ENCODE peak calls at places on chromosomes 2 and 18, in six cellular contexts. J is adrenal gland; C is lung; E is effector memory CD4-positive, alpha-beta T cell; I is mammary epithelial cell; L is A549. W is an unnamed sample. For H3K4me1, the result is how much of the 10 kb centered on the place peaks cover.

GRCh38 chr2:10765461-10765860 is 44.0 kb downstream of the ATP6V1C2 start:
- DNase-seq in L (no peak), I (no peak), E (no peak), C (no peak), J (no peak), W (no peak)

GRCh38 chr2:118371500-118371899 is 283.2 kb downstream of the INSIG2 start:
- DNase-seq in L (peak), J (no peak), E (no peak), C (no peak), I (peak), W (peak)

GRCh38 chr18:48766025-48766424 is 184.7 kb downstream of the SMAD7 start:
- DNase-seq in L (no peak), J (no peak), I (no peak), E (no peak), C (no peak), W (no peak)

GRCh38 chr2:49798570-49798969 is 644.3 kb upstream of the FSHR start:
- DNase-seq in E (no peak), J (no peak), I (no peak), C (no peak), L (no peak), W (no peak)

GRCh38 chr2:202566286-202566685 is 68.5 kb upstream of the FAM117B start:
- DNase-seq in J (no peak), E (no peak), I (peak), C (no peak), L (no peak), W (no peak)

GRCh38 chr2:205665791-205666190 is 16.5 kb upstream of the NRP2 start:
- DNase-seq in I (no peak), L (no peak), E (no peak), J (no peak), C (no peak), W (no peak)

GRCh38 chr18:56086176-56086575 is 498.2 kb upstream of the TCF4 start:
- DNase-seq in J (no peak), L (no peak), C (no peak), I (no peak), E (no peak), W (no peak)

GRCh38 chr2:178449700-178450573 is 1.0 kb downstream of the PRKRA start:
- DNase-seq in I (peak), J (no peak), L (no peak), C (no peak), E (no peak), W (no peak)

GRCh38 chr2:68784191-68784590 is 49.6 kb downstream of the ARHGAP25 start:
- DNase-seq in L (no peak), I (no peak), J (no peak), E (no peak), C (no peak), W (no peak)

GRCh38 chr18:54787616-54788015 is 40.7 kb upstream of the RAB27B start:
- DNase-seq in J (no peak), C (no peak), L (no peak), I (no peak), E (no peak), W (no peak)

GRCh38 chr2:234957533-234958135 is 5.8 kb downstream of the SH3BP4 start:
- DNase-seq in J (no peak), E (no peak), I (peak), L (no peak), C (no peak), W (no peak)

GRCh38 chr2:234955971-234956509 is 4.2 kb downstream of the SH3BP4 start:
- DNase-seq in C (no peak), J (peak), L (no peak), I (no peak), E (no peak), W (no peak)

GRCh38 chr2:234953116-234954031 is 1.6 kb downstream of the SH3BP4 start:
- DNase-seq in C (no peak), I (no peak), J (no peak), L (no peak), E (no peak), W (no peak)

GRCh38 chr2:234954551-234954992 is 2.8 kb downstream of the SH3BP4 start:
- DNase-seq in C (no peak), J (no peak), E (no peak), I (no peak), L (no peak), W (no peak)

GRCh38 chr2:234955091-234955511 is 3.3 kb downstream of the SH3BP4 start:
- DNase-seq in I (no peak), C (no peak), E (no peak), J (no peak), L (no peak), W (no peak)
- H3K4me3 ChIP-seq in I (no peak), C (no peak), E (no peak), J (no peak), L (no peak), W (no peak)

GRCh38 chr18:63970803-63971191 is 916 bp downstream of the SERPINB8 start:
- DNase-seq in C (peak), I (peak), J (peak), L (no peak), E (no peak), W (no peak)

GRCh38 chr18:63977040-63977439 is 7.2 kb downstream of the SERPINB8 start:
- DNase-seq in J (no peak), E (no peak), L (no peak), I (no peak), C (no peak), W (no peak)

GRCh38 chr18:63971320-63972071 is 1.6 kb downstream of the SERPINB8 start:
- DNase-seq in L (no peak), J (no peak), I (no peak), C (no peak), E (no peak), W (no peak)

GRCh38 chr18:63975632-63976031 is 5.8 kb downstream of the SERPINB8 start:
- DNase-seq in C (no peak), E (no peak), J (no peak), L (no peak), I (no peak), W (no peak)

DNA sequence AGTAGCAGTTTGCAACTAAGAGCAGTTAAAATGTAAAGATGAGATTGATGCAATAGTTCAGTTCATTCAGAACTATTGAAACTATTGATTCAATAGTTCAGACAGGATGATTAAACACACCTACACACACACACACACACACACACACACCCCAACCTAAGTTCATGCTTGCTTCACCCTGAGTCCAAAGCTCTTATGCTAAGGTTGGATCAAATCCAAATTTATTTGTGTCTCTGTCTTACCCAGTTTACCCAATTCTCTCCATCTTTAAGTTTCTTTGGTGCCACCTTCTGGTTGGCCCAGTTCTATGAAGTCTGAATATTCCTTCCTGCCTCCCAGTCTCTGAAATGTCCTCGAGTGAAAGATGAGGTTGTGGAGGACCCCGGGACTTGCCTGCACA is 5.1 kb downstream of the SERPINB8 start:
- DNase-seq in I (peak), C (no peak), L (peak), J (no peak), E (no peak), W (no peak)
- H3K4me1 ChIP-seq in I (under half), C (under half), L (under half), J (under half), E (under half), W (under half)

GRCh38 chr18:80029690-80030089 is 4.5 kb upstream of the RBFA start:
- DNase-seq in I (no peak), E (no peak), C (no peak), L (no peak), J (no peak), W (no peak)

GRCh38 chr18:80034068-80034851 is at the start of gene RBFA:
- DNase-seq in J (peak), E (peak), I (peak), L (peak), C (peak), W (peak)

GRCh38 chr18:80034852-80035406 is 695 bp downstream of the RBFA start:
- DNase-seq in J (no peak), E (no peak), L (no peak), I (peak), C (no peak), W (no peak)

GRCh38 chr18:80035997-80036396 is 1.8 kb downstream of the RBFA start:
- DNase-seq in L (no peak), C (no peak), J (no peak), E (no peak), I (no peak), W (no peak)

GRCh38 chr18:80033181-80034067 is 810 bp upstream of the RBFA start:
- DNase-seq in L (peak), J (no peak), I (no peak), E (no peak), C (no peak), W (peak)
- H3K4me3 ChIP-seq in L (peak), J (peak), I (peak), E (peak), C (peak), W (peak)

DNA sequence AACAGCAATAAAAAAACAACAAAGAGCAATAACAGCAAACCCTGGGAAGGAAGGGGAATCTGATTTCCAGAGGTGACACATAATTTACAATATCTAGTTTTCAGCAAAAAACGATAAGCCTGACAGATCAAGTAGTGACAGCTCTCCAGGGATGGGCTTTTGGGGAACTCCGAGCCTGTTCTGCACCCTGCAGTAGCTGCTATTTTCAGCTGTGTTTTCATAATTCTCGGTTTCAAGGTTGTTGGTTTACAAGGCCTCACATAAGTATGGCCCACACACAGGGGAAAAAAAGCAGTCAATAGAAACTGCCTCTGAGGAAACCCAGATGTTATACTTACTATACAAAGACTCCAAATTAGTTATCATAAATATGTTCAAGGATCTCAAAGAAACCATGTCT is 67.7 kb upstream of the CTLA4 start:
- DNase-seq in L (no peak), E (no peak), J (no peak), I (no peak), C (no peak), W (no peak)
- H3K4me1 ChIP-seq in L (under half), E (under half), J (under half), I (under half), C (under half), W (under half)

GRCh38 chr18:12990977-12991838 is at the start of gene CEP192:
- DNase-seq in C (peak), I (peak), E (peak), J (peak), L (peak), W (peak)

GRCh38 chr18:12995952-12996477 is 4.9 kb downstream of the CEP192 start:
- DNase-seq in J (no peak), I (no peak), L (no peak), E (no peak), C (no peak), W (no peak)

GRCh38 chr18:12991839-12992216 is 666 bp downstream of the CEP192 start:
- DNase-seq in E (no peak), L (no peak), I (no peak), C (no peak), J (no peak), W (no peak)

GRCh38 chr18:12995424-12995823 is 4.3 kb downstream of the CEP192 start:
- DNase-seq in L (no peak), C (no peak), E (no peak), I (no peak), J (no peak), W (no peak)

GRCh38 chr18:12993439-12993838 is 2.3 kb downstream of the CEP192 start:
- DNase-seq in J (no peak), E (no peak), C (no peak), L (no peak), I (no peak), W (no peak)
- H3K4me3 ChIP-seq in J (no peak), E (no peak), C (no peak), L (no peak), I (no peak), W (no peak)

GRCh38 chr2:162312853-162313252 is 5.6 kb downstream of the IFIH1 start:
- DNase-seq in J (no peak), E (no peak), C (no peak), I (no peak), L (no peak), W (no peak)

GRCh38 chr2:162318280-162319222 is at the start of gene IFIH1:
- DNase-seq in E (peak), I (peak), L (peak), J (peak), C (peak), W (peak)

GRCh38 chr2:162317058-162317742 is 1.3 kb downstream of the IFIH1 start:
- DNase-seq in L (no peak), J (no peak), I (no peak), C (no peak), E (no peak), W (no peak)

GRCh38 chr2:162317910-162318279 is 589 bp downstream of the IFIH1 start:
- DNase-seq in E (peak), C (peak), I (peak), L (peak), J (peak), W (no peak)

DNA sequence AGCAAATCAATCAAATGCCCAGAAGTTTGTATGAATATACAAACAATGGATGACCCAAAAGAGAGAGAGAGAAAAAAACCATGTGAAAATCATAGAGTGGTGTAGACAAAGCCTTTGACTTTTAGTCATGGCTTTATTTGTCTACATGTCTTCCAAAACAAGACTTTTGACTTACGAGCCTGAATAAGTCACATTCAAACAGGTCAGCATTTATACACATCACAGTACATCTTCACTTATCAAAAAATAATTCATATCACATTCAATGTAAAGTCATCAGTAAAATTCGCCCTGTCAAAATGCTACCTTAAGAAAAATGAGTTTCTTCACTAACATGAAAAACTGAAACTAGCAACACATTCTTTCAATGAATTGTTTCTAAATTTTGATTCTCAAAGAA is 1.9 kb downstream of the IFIH1 start:
- DNase-seq in E (no peak), C (no peak), I (no peak), J (no peak), L (no peak), W (no peak)
- H3K4me1 ChIP-seq in E (under half), C (under half), I (under half), J (under half), L (under half), W (under half)

GRCh38 chr2:141021611-141022010 is 1109.2 kb downstream of the LRP1B start:
- DNase-seq in L (no peak), E (no peak), I (no peak), J (no peak), C (no peak), W (no peak)
- H3K4me3 ChIP-seq in L (no peak), E (no peak), I (no peak), J (no peak), C (no peak), W (no peak)